ENCODE peak calls at places on chromosome 16, in ten cellular contexts. O, R, N, C, V, I, F, G, A and L are unnamed samples.

GRCh38 chr16:85755929-85756768 is 5.3 kb upstream of the C16orf74 start:
- DNase-seq in O (no peak), R (no peak), N (no peak), C (peak), V (peak), I (peak), F (no peak), G (no peak), A (peak), L (no peak)

GRCh38 chr16:57871457-57871856 is 69.2 kb upstream of the KIFC3 start:
- DNase-seq in O (no peak), R (no peak), N (peak), C (no peak), V (peak), I (no peak), F (no peak), G (no peak), A (peak), L (peak)

GRCh38 chr16:87380875-87381274 is 2.7 kb downstream of the FBXO31 start:
- DNase-seq in O (no peak), R (no peak), N (no peak), C (no peak), V (peak), I (no peak), F (no peak), G (no peak), A (peak), L (peak)

GRCh38 chr16:11410382-11411058 is 65.3 kb downstream of the RMI2 start:
- DNase-seq in O (no peak), R (no peak), N (no peak), C (no peak), V (no peak), I (peak), F (no peak), G (no peak), A (no peak), L (no peak)

GRCh38 chr16:85328665-85329058 is 216.4 kb upstream of the CIBAR2 start:
- DNase-seq in O (no peak), R (no peak), N (no peak), C (no peak), V (no peak), I (no peak), F (no peak), G (no peak), A (no peak), L (no peak)

GRCh38 chr16:89705006-89705405 is 3.5 kb upstream of the SPATA2L start:
- DNase-seq in O (no peak), R (no peak), N (no peak), C (no peak), V (no peak), I (no peak), F (no peak), G (no peak), A (no peak), L (no peak)

GRCh38 chr16:19135896-19136438 is 22.2 kb downstream of the ITPRIPL2 start:
- DNase-seq in O (no peak), R (no peak), N (peak), C (no peak), V (peak), I (no peak), F (no peak), G (no peak), A (peak), L (no peak)

GRCh38 chr16:68749424-68749823 is 12.3 kb downstream of the CDH1 start:
- DNase-seq in O (no peak), R (no peak), N (peak), C (no peak), V (no peak), I (no peak), F (no peak), G (no peak), A (no peak), L (no peak)

GRCh38 chr16:57113042-57113453 is 20.7 kb downstream of the CPNE2 start:
- DNase-seq in O (no peak), R (no peak), N (no peak), C (no peak), V (peak), I (no peak), F (no peak), G (no peak), A (peak), L (peak)

GRCh38 chr16:1791256-1791942 is 2.1 kb downstream of the IGFALS start:
- DNase-seq in O (no peak), R (no peak), N (no peak), C (no peak), V (no peak), I (no peak), F (no peak), G (peak), A (no peak), L (no peak)

GRCh38 chr16:3173892-3174617 is 13.9 kb upstream of the OR1F1 start:
- DNase-seq in O (no peak), R (no peak), N (peak), C (peak), V (no peak), I (no peak), F (no peak), G (no peak), A (no peak), L (no peak)
- TF ChIP-seq CTCF in O (no peak), R (no peak), N (peak), C (peak), V (peak), I (peak), F (no peak), G (peak), A (peak), L (no peak)

GRCh38 chr16:81405702-81406113 is 38.9 kb upstream of the CMIP start:
- DNase-seq in O (no peak), R (no peak), N (peak), C (no peak), V (peak), I (peak), F (no peak), G (no peak), A (peak), L (peak)
- TF ChIP-seq CTCF in O (no peak), R (no peak), N (no peak), C (no peak), V (no peak), I (no peak), F (no peak), G (peak), A (no peak), L (peak)

GRCh38 chr16:67339453-67339852 is 12.8 kb downstream of the LRRC36 start:
- DNase-seq in O (no peak), R (no peak), N (peak), C (peak), V (peak), I (peak), F (no peak), G (no peak), A (peak), L (peak)
- TF ChIP-seq CTCF in O (peak), R (no peak), N (peak), C (peak), V (peak), I (peak), F (no peak), G (no peak), A (peak), L (peak)

DNA sequence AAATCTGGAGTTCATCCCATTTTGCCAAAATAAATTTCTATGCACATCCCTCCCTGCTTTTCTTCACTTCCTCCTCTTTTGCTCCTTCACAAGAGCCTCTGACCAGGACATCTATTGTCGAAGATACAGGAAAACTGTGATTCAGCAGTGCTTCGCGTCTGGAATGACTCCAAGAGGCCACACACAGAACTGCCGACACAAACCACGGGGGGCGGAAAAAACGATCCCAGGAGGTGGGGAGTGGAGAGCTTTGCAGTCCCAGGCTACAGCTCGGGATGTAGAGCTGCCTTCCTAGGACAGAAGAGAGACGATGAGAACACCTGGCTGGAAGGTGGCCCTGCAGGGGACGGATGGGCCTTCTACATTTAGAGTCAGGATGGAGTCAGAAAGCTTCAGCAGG is 102.8 kb downstream of the XYLT1 start:
- DNase-seq in O (no peak), R (no peak), N (no peak), C (peak), V (peak), I (no peak), F (no peak), G (no peak), A (peak), L (no peak)
- TF ChIP-seq CTCF in O (no peak), R (no peak), N (no peak), C (no peak), V (no peak), I (no peak), F (no peak), G (no peak), A (peak), L (no peak)

DNA sequence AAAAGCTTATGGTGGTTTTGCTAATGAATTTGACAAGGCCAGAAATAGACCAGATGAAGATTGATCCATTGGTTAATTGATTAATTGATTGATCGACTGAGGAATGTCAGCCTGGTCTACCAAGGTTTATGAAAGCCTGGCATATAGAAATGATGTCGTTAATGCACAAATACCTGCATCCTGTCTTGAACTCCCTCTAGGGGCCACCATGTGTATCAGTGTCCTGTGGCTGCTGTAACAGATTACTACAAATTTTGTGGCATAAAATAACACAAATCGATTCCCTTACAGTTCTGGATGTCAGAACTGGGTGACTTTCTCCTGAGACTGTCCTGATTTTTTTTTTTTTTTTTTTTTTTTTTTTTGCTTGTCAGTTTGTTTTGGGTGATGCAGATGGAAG is 553.2 kb downstream of the MAF start:
- DNase-seq in O (no peak), R (no peak), N (peak), C (peak), V (no peak), I (no peak), F (no peak), G (no peak), A (no peak), L (no peak)
- TF ChIP-seq CTCF in O (peak), R (no peak), N (peak), C (peak), V (no peak), I (no peak), F (no peak), G (peak), A (peak), L (peak)

GRCh38 chr16:30355954-30356308 is 823 bp upstream of the CD2BP2 start:
- DNase-seq in O (no peak), R (no peak), N (no peak), C (no peak), V (no peak), I (no peak), F (no peak), G (no peak), A (no peak), L (no peak)
- TF ChIP-seq CTCF in O (no peak), R (no peak), N (no peak), C (no peak), V (no peak), I (no peak), F (no peak), G (no peak), A (no peak), L (no peak)

DNA sequence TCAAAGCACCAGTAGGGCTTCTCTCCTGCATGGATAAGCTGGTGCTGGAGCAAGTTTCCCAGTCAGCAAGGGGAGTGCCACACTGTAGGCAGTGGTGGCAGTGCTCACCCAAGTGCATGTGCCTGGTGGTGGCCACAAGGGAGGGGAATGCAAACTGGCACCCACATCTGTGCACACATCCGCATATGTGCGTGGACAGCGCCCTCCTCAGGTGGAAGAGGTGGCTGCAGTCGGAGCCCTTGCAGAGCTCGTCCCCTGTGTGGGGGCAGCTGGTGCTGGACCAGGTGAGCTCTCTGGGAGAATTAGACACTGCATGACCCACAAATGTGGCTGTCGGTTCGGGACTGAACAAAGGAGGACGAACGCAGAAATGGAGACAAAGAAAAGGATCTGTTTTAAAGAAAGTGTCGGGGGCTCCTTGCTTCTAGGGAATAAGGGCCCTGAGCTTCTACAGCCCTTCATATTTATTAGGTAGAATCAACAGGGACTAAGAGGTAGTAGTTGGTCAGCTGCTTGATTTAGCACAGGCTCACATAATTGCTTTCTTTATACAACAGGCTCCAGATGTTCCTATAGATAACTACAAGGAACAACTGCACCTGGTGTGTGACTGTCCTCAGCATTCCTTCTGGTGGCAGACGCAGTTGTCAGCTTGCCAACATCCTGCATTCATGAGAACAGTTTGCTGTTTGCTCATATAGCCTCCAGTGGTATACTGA is 5.3 kb upstream of the ZNF689 start:
- DNase-seq in O (no peak), R (peak), N (peak), C (peak), V (peak), I (no peak), F (peak), G (no peak), A (peak), L (peak)
- TF ChIP-seq CTCF in O (no peak), R (peak), N (peak), C (peak), V (peak), I (peak), F (no peak), G (peak), A (peak), L (peak)